ENCODE peak calls at places on chromosome 2, in five cellular contexts. F is mucosa of gallbladder, H is body of pancreas, J is Calu3, B is DMS53. D is an unnamed sample.

GRCh38 chr2:68603059-68603458 is 40.3 kb upstream of the PROKR1 start:
- DNase-seq in F (no peak), H (no peak), J (no peak), B (no peak), D (no peak)

GRCh38 chr2:23528171-23528570 is 143.2 kb downstream of the KLHL29 start:
- DNase-seq in F (no peak), H (no peak), J (no peak), B (no peak), D (no peak)

GRCh38 chr2:178225011-178225817 is 30.9 kb downstream of the OSBPL6 start:
- DNase-seq in F (no peak), H (no peak), J (no peak), B (no peak), D (no peak)

GRCh38 chr2:65456074-65456473 is 23.7 kb upstream of the SPRED2 start:
- DNase-seq in F (no peak), H (no peak), J (no peak), B (no peak), D (no peak)

GRCh38 chr2:20637147-20637546 is 13.8 kb downstream of the HS1BP3 start:
- DNase-seq in F (no peak), H (no peak), J (no peak), B (no peak), D (no peak)

GRCh38 chr2:194739217-194739616 is 917.8 kb upstream of the SLC39A10 start:
- DNase-seq in F (no peak), H (no peak), J (no peak), B (no peak), D (no peak)

GRCh38 chr2:106044021-106044420 is 150.1 kb downstream of the UXS1 start:
- DNase-seq in F (no peak), H (no peak), J (no peak), B (no peak), D (no peak)

GRCh38 chr2:196927318-196928225 is 1.1 kb upstream of the PGAP1 start:
- DNase-seq in F (no peak), H (no peak), J (peak), B (peak), D (peak)

GRCh38 chr2:237996041-237996593 is 29.3 kb downstream of the UBE2F start:
- DNase-seq in F (no peak), H (peak), J (no peak), B (no peak), D (no peak)

GRCh38 chr2:23595601-23596251 is 210.7 kb downstream of the KLHL29 start:
- DNase-seq in F (peak), H (peak), J (peak), B (peak), D (no peak)

GRCh38 chr2:237097326-237097910 is 11.7 kb downstream of the COPS8 start:
- DNase-seq in F (no peak), H (no peak), J (no peak), B (no peak), D (no peak)

GRCh38 chr2:83112863-83113262 is 1346.2 kb downstream of the SUCLG1 start:
- DNase-seq in F (no peak), H (no peak), J (no peak), B (no peak), D (no peak)